ENCODE peak calls at places on chromosomes 13 and 19, in nine cellular contexts. X is K562, S is H1, N is A549, Z is tibial nerve, W is transverse colon, P is GM12878, D is upper lobe of left lung, J is ovary. C is an unnamed sample.

GRCh38 chr19:35717665-35718344 is at the start of gene KMT2B:
- DNase-seq in X (peak; percentile 95), S (no peak), N (peak; percentile 100), Z (no peak), W (peak; percentile 96), P (no peak), D (no peak), J (peak; percentile 94), C (peak; percentile 96)

GRCh38 chr13:64371045-64371444 is 2859.1 kb downstream of the PCDH9 start:
- DNase-seq in X (no peak), S (no peak), N (no peak), Z (no peak), W (no peak), P (no peak), D (no peak), J (no peak), C (no peak)

GRCh38 chr19:58243351-58243750 is 14.6 kb downstream of the ZNF544 start:
- DNase-seq in X (no peak), S (no peak), N (no peak), Z (no peak), W (no peak), P (no peak), D (no peak), J (no peak), C (no peak)

GRCh38 chr13:80571346-80572307 is 230.7 kb upstream of the SPRY2 start:
- DNase-seq in X (no peak), S (no peak), N (no peak), Z (no peak), W (no peak), P (no peak), D (no peak), J (no peak), C (no peak)

GRCh38 chr19:41403181-41403970 is 5.8 kb downstream of the BCKDHA start:
- DNase-seq in X (no peak), S (no peak), N (no peak), Z (no peak), W (no peak), P (no peak), D (no peak), J (no peak), C (no peak)

GRCh38 chr13:101258509-101258908 is 157.8 kb downstream of the NALCN start:
- DNase-seq in X (no peak), S (no peak), N (no peak), Z (no peak), W (no peak), P (no peak), D (no peak), J (no peak), C (no peak)

GRCh38 chr13:113855931-113856715 is 7.8 kb downstream of the GAS6 start:
- DNase-seq in X (no peak), S (no peak), N (no peak), Z (no peak), W (no peak), P (no peak), D (no peak), J (peak; percentile 21), C (no peak)

GRCh38 chr13:40920826-40921225 is 98.3 kb downstream of the ELF1 start:
- DNase-seq in X (no peak), S (no peak), N (no peak), Z (no peak), W (no peak), P (no peak), D (no peak), J (no peak), C (no peak)

GRCh38 chr19:38073806-38074685 is 150.0 kb downstream of the DPF1 start:
- DNase-seq in X (no peak), S (peak; percentile 36), N (no peak), Z (no peak), W (peak; percentile 16), P (no peak), D (no peak), J (no peak), C (no peak)

GRCh38 chr13:34657716-34658115 is 284.4 kb upstream of the NBEA start:
- DNase-seq in X (no peak), S (no peak), N (peak; percentile 7), Z (no peak), W (no peak), P (no peak), D (no peak), J (no peak), C (no peak)

GRCh38 chr13:34655554-34655953 is 286.5 kb upstream of the NBEA start:
- DNase-seq in X (no peak), S (no peak), N (no peak), Z (no peak), W (no peak), P (no peak), D (no peak), J (no peak), C (no peak)

GRCh38 chr13:34654682-34655081 is 287.4 kb upstream of the NBEA start:
- DNase-seq in X (no peak), S (no peak), N (no peak), Z (no peak), W (no peak), P (no peak), D (no peak), J (no peak), C (no peak)

DNA sequence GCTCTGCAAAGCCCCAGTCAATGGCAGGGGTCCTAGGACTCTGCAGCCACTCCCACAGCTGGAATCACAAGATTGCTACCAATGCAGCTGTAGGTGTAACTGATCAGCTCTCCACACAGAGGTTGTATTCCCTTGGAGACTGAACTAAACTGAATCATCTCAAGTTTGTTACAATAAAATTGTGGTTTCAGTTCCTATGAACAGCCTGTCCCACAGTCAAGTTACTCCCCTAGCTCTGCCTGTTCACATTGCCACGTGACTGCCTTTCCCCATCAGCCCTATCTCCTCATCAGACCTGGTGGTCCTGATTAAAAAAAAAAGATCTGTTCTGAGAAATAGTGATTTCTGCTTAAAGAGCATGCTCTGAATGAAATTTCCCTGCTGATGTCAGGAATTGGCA is 287.9 kb upstream of the NBEA start:
- DNase-seq in X (no peak), S (no peak), N (no peak), Z (no peak), W (no peak), P (no peak), D (no peak), J (no peak), C (no peak)
- H3K4me1 ChIP-seq in X (no peaks in the 10 kb centered on the region), S (peaks cover 2% of the 10 kb centered on the region), N (peaks cover 6% of the 10 kb centered on the region), Z (peaks cover 14% of the 10 kb centered on the region), W (no peaks in the 10 kb centered on the region), P (no peaks in the 10 kb centered on the region), D (no peaks in the 10 kb centered on the region), J (no peaks in the 10 kb centered on the region), C (no peaks in the 10 kb centered on the region)

GRCh38 chr13:108705031-108705430 is 75.6 kb downstream of the MYO16 start:
- DNase-seq in X (no peak), S (no peak), N (peak; percentile 11), Z (no peak), W (no peak), P (no peak), D (no peak), J (no peak), C (no peak)
- TF ChIP-seq EP300 in X (no peak), S (no peak), N (peak; percentile 28), Z (no peak), W (no peak), P (no peak), D (no peak), J (no peak), C (no peak)

GRCh38 chr13:79395881-79396280 is 10.2 kb downstream of the RBM26 start:
- DNase-seq in X (no peak), S (no peak), N (no peak), Z (no peak), W (no peak), P (no peak), D (no peak), J (no peak), C (no peak)

GRCh38 chr13:79402074-79402635 is 3.9 kb downstream of the RBM26 start:
- DNase-seq in X (no peak), S (no peak), N (no peak), Z (no peak), W (no peak), P (no peak), D (no peak), J (no peak), C (no peak)

GRCh38 chr13:79398169-79398568 is 7.9 kb downstream of the RBM26 start:
- DNase-seq in X (no peak), S (no peak), N (no peak), Z (no peak), W (no peak), P (no peak), D (no peak), J (no peak), C (no peak)

GRCh38 chr13:79401259-79402071 is 4.6 kb downstream of the RBM26 start:
- DNase-seq in X (no peak), S (no peak), N (no peak), Z (no peak), W (no peak), P (no peak), D (no peak), J (no peak), C (no peak)

DNA sequence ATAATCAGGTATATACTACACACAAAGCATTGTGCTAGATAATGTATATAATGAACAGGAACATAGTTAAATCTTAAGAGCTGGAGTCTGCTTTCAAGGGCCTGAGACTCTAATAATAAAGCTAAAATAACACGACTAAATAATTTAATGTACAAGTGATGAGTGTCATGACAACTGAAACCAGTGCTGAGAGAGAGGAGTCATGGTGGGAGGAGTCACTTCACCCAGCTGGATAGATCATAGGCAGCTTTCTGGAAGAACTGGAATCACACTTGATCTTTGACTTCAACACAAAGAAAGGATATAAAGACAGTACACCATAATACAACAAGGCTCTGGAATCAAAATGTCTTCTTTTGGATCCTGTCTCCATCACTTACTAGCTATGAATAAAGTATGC is 7.1 kb downstream of the RBM26 start:
- DNase-seq in X (no peak), S (no peak), N (no peak), Z (no peak), W (no peak), P (no peak), D (no peak), J (no peak), C (no peak)
- H3K4me1 ChIP-seq in X (peaks cover 22% of the 10 kb centered on the region), S (peaks cover 4% of the 10 kb centered on the region), N (peaks cover 30% of the 10 kb centered on the region), Z (peaks cover 62% of the 10 kb centered on the region), W (peaks cover 17% of the 10 kb centered on the region), P (peaks cover 7% of the 10 kb centered on the region), D (peaks cover 46% of the 10 kb centered on the region), J (peaks cover 4% of the 10 kb centered on the region), C (peaks cover 73% of the 10 kb centered on the region)

GRCh38 chr19:5245631-5246553 is 94.7 kb downstream of the PTPRS start:
- DNase-seq in X (no peak), S (no peak), N (no peak), Z (no peak), W (no peak), P (no peak), D (no peak), J (no peak), C (no peak)

GRCh38 chr19:5247957-5248705 is 92.5 kb downstream of the PTPRS start:
- DNase-seq in X (no peak), S (no peak), N (no peak), Z (no peak), W (no peak), P (no peak), D (no peak), J (no peak), C (no peak)

GRCh38 chr19:5244351-5244750 is 96.3 kb downstream of the PTPRS start:
- DNase-seq in X (no peak), S (no peak), N (no peak), Z (no peak), W (no peak), P (no peak), D (no peak), J (no peak), C (no peak)

GRCh38 chr19:5243878-5244277 is 96.7 kb downstream of the PTPRS start:
- DNase-seq in X (no peak), S (no peak), N (no peak), Z (no peak), W (no peak), P (no peak), D (no peak), J (no peak), C (no peak)

GRCh38 chr19:5246554-5247155 is 94.0 kb downstream of the PTPRS start:
- DNase-seq in X (no peak), S (no peak), N (no peak), Z (no peak), W (no peak), P (no peak), D (no peak), J (no peak), C (no peak)
- TF ChIP-seq EP300 in X (no peak), S (no peak), N (no peak), Z (no peak), W (no peak), P (no peak), D (no peak), J (no peak), C (no peak)

C was measured in stomach.